ENCODE peak calls at places on chromosomes 13 and 19, in six cellular contexts. One of them, this sample, is unnamed. For H3K36me3, the result is how much of the 10 kb centered on the place peaks cover.

GRCh38 chr13:27110056-27110746 is 61.4 kb downstream of the USP12 start:
- DNase-seq in right atrium auricular region: no peak
- DNase-seq in PC-9: no peak
- DNase-seq in cardiac muscle cell: no peak
- DNase-seq in heart right ventricle: no peak
- DNase-seq in heart left ventricle: no peak
- DNase-seq in this sample: no peak

GRCh38 chr19:366951-367350 is 22.4 kb upstream of the MIER2 start:
- DNase-seq in right atrium auricular region: no peak
- DNase-seq in PC-9: no peak
- DNase-seq in cardiac muscle cell: no peak
- DNase-seq in heart right ventricle: no peak
- DNase-seq in heart left ventricle: no peak
- DNase-seq in this sample: no peak

GRCh38 chr19:17510220-17510993 is 1.0 kb upstream of the PGLS start:
- DNase-seq in right atrium auricular region: no peak
- DNase-seq in PC-9: no peak
- DNase-seq in cardiac muscle cell: peak
- DNase-seq in heart right ventricle: no peak
- DNase-seq in heart left ventricle: no peak
- DNase-seq in this sample: no peak

GRCh38 chr13:113999618-113999910 is 25.7 kb upstream of the C13orf46 start:
- DNase-seq in right atrium auricular region: no peak
- DNase-seq in PC-9: no peak
- DNase-seq in cardiac muscle cell: no peak
- DNase-seq in heart right ventricle: no peak
- DNase-seq in heart left ventricle: no peak
- DNase-seq in this sample: no peak

GRCh38 chr19:56348289-56348877 is 33.7 kb upstream of the ZSCAN5A start:
- DNase-seq in right atrium auricular region: no peak
- DNase-seq in PC-9: peak
- DNase-seq in cardiac muscle cell: peak
- DNase-seq in heart right ventricle: no peak
- DNase-seq in heart left ventricle: no peak
- DNase-seq in this sample: no peak

GRCh38 chr13:112229445-112229844 is 146.7 kb upstream of the SPACA7 start:
- DNase-seq in right atrium auricular region: no peak
- DNase-seq in PC-9: no peak
- DNase-seq in cardiac muscle cell: no peak
- DNase-seq in heart right ventricle: no peak
- DNase-seq in heart left ventricle: no peak
- DNase-seq in this sample: no peak

GRCh38 chr19:31969110-31969509 is 376.3 kb upstream of the ZNF507 start:
- DNase-seq in right atrium auricular region: no peak
- DNase-seq in PC-9: no peak
- DNase-seq in cardiac muscle cell: no peak
- DNase-seq in heart right ventricle: no peak
- DNase-seq in heart left ventricle: no peak
- DNase-seq in this sample: no peak

GRCh38 chr19:38693380-38694223 is 46.2 kb downstream of the ACTN4 start:
- DNase-seq in right atrium auricular region: no peak
- DNase-seq in PC-9: peak
- DNase-seq in cardiac muscle cell: peak
- DNase-seq in heart right ventricle: peak
- DNase-seq in heart left ventricle: peak
- DNase-seq in this sample: no peak

GRCh38 chr13:74889321-74889720 is 592.6 kb downstream of the TBC1D4 start:
- DNase-seq in right atrium auricular region: no peak
- DNase-seq in PC-9: no peak
- DNase-seq in cardiac muscle cell: peak
- DNase-seq in heart right ventricle: no peak
- DNase-seq in heart left ventricle: no peak
- DNase-seq in this sample: no peak

DNA sequence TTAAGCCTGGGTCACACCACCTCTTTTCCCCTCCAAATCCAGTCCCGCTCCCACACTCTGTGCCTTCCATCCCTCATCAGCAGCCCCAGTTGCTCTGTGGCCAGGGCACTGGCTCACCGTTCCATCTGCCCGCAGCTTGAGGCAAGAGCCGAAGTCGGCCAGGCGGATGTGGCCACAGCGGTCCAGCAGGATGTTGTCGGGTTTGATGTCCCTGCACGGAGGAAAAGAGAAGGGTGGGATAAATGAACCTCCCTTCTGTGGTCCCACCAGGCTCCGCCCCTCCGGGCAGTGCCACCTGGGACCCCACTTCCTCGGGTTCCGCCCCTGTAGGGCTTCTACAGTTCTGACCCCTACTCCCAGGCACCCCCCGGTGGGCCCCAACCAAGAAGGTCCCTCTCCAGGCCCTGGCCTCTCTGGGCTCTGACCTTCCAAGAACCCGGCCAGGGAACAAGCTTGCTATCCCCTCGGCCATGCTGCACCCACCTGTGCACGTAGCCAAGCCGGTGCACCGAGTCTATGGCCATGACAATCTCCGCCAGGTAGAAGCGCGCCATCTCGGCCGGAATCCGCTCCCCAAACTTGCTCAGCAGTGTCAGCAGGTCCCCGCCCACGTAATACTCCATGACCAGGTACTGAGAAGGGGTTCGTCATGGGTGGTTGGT is 4.1 kb downstream of the DMPK start:
- DNase-seq in right atrium auricular region: no peak
- DNase-seq in PC-9: no peak
- DNase-seq in cardiac muscle cell: no peak
- DNase-seq in heart right ventricle: no peak
- DNase-seq in heart left ventricle: no peak
- DNase-seq in this sample: no peak
- TF ChIP-seq CTCF in right atrium auricular region: no peak
- TF ChIP-seq CTCF in PC-9: no peak
- TF ChIP-seq CTCF in cardiac muscle cell: no peak
- TF ChIP-seq CTCF in heart right ventricle: no peak
- TF ChIP-seq CTCF in heart left ventricle: no peak
- TF ChIP-seq CTCF in this sample: no peak

GRCh38 chr13:21014666-21015170 is 46.7 kb downstream of the LATS2 start:
- DNase-seq in right atrium auricular region: no peak
- DNase-seq in PC-9: no peak
- DNase-seq in cardiac muscle cell: peak
- DNase-seq in heart right ventricle: peak
- DNase-seq in heart left ventricle: peak
- DNase-seq in this sample: no peak

GRCh38 chr13:21014139-21014665 is 47.2 kb downstream of the LATS2 start:
- DNase-seq in right atrium auricular region: no peak
- DNase-seq in PC-9: no peak
- DNase-seq in cardiac muscle cell: no peak
- DNase-seq in heart right ventricle: no peak
- DNase-seq in heart left ventricle: no peak
- DNase-seq in this sample: no peak

GRCh38 chr13:21015284-21015683 is 46.1 kb downstream of the LATS2 start:
- DNase-seq in right atrium auricular region: no peak
- DNase-seq in PC-9: no peak
- DNase-seq in cardiac muscle cell: peak
- DNase-seq in heart right ventricle: no peak
- DNase-seq in heart left ventricle: no peak
- DNase-seq in this sample: no peak

GRCh38 chr13:21018220-21018619 is 43.2 kb downstream of the LATS2 start:
- DNase-seq in right atrium auricular region: no peak
- DNase-seq in PC-9: no peak
- DNase-seq in cardiac muscle cell: no peak
- DNase-seq in heart right ventricle: no peak
- DNase-seq in heart left ventricle: no peak
- DNase-seq in this sample: no peak

DNA sequence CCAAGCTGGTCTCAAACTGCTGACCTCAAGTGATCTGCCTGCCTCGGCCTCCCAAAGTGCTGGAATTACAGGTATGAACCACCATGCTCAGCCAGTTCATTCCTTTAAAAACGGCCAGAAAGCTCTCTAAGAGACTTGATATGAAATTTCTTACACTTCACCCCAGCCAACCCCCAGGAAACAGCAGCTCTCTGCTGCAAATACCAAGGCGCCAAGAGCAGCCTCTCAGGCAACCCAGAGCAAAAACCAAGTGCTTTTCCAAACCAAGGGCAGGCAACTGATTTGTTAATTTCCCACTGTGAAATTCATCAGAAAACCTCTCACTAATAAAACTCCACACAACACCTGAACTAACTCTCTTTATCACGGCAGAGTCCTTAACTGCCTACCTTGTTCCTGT is 44.9 kb downstream of the LATS2 start:
- DNase-seq in right atrium auricular region: no peak
- DNase-seq in PC-9: no peak
- DNase-seq in cardiac muscle cell: no peak
- DNase-seq in heart right ventricle: no peak
- DNase-seq in heart left ventricle: no peak
- DNase-seq in this sample: no peak
- H3K4me3 ChIP-seq in right atrium auricular region: no peak
- H3K4me3 ChIP-seq in PC-9: no peak
- H3K4me3 ChIP-seq in cardiac muscle cell: no peak
- H3K4me3 ChIP-seq in heart right ventricle: no peak
- H3K4me3 ChIP-seq in heart left ventricle: no peak
- H3K4me3 ChIP-seq in this sample: no peak

GRCh38 chr13:28463481-28463880 is 31.4 kb downstream of the FLT1 start:
- DNase-seq in right atrium auricular region: no peak
- DNase-seq in PC-9: no peak
- DNase-seq in cardiac muscle cell: no peak
- DNase-seq in heart right ventricle: no peak
- DNase-seq in heart left ventricle: no peak
- DNase-seq in this sample: no peak
- H3K36me3 ChIP-seq in right atrium auricular region: under half
- H3K36me3 ChIP-seq in PC-9: under half
- H3K36me3 ChIP-seq in cardiac muscle cell: under half
- H3K36me3 ChIP-seq in heart right ventricle: under half
- H3K36me3 ChIP-seq in heart left ventricle: under half
- H3K36me3 ChIP-seq in this sample: under half

DNA sequence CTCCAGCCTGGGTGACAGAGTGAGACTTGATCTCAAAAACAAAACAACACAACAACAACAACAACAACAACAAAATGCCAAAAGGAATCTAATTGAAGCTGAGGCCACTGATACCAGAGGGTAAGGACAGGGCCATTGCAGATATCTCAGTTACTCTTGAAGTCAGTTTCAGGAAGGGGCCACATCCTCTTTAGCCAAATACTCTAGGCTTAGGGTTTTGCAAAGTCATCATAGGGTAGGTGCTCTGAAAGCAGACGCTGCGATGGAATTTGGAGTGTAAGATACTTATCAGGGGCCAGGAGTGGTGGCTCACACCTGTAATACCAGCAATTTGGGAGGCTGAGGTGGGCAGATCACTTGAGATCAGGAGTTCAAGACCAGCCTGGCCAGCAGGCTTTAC is 46.6 kb upstream of the UBAC2 start:
- DNase-seq in right atrium auricular region: no peak
- DNase-seq in PC-9: no peak
- DNase-seq in cardiac muscle cell: no peak
- DNase-seq in heart right ventricle: no peak
- DNase-seq in heart left ventricle: no peak
- DNase-seq in this sample: no peak
- TF ChIP-seq CTCF in right atrium auricular region: no peak
- TF ChIP-seq CTCF in PC-9: no peak
- TF ChIP-seq CTCF in cardiac muscle cell: no peak
- TF ChIP-seq CTCF in heart right ventricle: no peak
- TF ChIP-seq CTCF in heart left ventricle: no peak
- TF ChIP-seq CTCF in this sample: no peak